ENCODE peak calls at places on chromosome 3, in nine cellular contexts. B is AG20443; C is naive thymus-derived CD8-positive, alpha-beta T cell; U is NCI-H2081; X is fibroblast of mammary gland; Y is CD4-positive, CD25-positive, alpha-beta regulatory T cell; E is uterus; M is Kasumi-1; R is Right ventricle myocardium superior. F is an unnamed sample.

GRCh38 chr3:78285032-78285728 is 1245.3 kb downstream of the ROBO2 start:
- DNase-seq in U (no peak), B (no peak), X (no peak), C (no peak), M (peak), Y (no peak), E (no peak), R (no peak), F (no peak)

GRCh38 chr3:178406206-178406605 is 130.0 kb upstream of the KCNMB2 start:
- DNase-seq in C (no peak), R (no peak), Y (no peak), X (peak), B (peak), E (no peak), M (no peak), U (no peak), F (no peak)

GRCh38 chr3:63969866-63970265 is 53.4 kb downstream of the PSMD6 start:
- DNase-seq in X (no peak), U (no peak), Y (no peak), E (no peak), R (no peak), C (no peak), M (no peak), B (no peak), F (no peak)

GRCh38 chr3:144039661-144040060 is 68.0 kb downstream of the DIPK2A start:
- DNase-seq in U (no peak), E (no peak), X (peak), Y (no peak), R (no peak), B (no peak), M (no peak), C (no peak), F (no peak)

GRCh38 chr3:97778152-97778551 is 13.6 kb downstream of the ARL6 start:
- DNase-seq in Y (no peak), E (no peak), C (no peak), B (no peak), M (no peak), X (no peak), U (no peak), R (no peak), F (no peak)

GRCh38 chr3:41932511-41932910 is 29.4 kb downstream of the ULK4 start:
- DNase-seq in M (no peak), E (no peak), C (no peak), B (no peak), R (no peak), U (no peak), Y (no peak), X (no peak), F (no peak)

GRCh38 chr3:155560594-155560993 is 184.3 kb downstream of the PLCH1 start:
- DNase-seq in M (no peak), U (no peak), Y (no peak), C (no peak), B (peak), R (no peak), X (peak), E (no peak), F (no peak)

GRCh38 chr3:113771993-113772392 is 25.2 kb downstream of the ATP6V1A start:
- DNase-seq in C (no peak), M (no peak), U (no peak), Y (no peak), X (no peak), R (no peak), B (no peak), E (no peak), F (no peak)

GRCh38 chr3:53258600-53259426 is 3.0 kb upstream of the TKT start:
- DNase-seq in C (no peak), M (no peak), E (no peak), X (no peak), R (no peak), U (no peak), Y (no peak), B (no peak), F (no peak)

GRCh38 chr3:24264748-24265158 is 229.9 kb downstream of the THRB start:
- DNase-seq in E (no peak), U (peak), R (no peak), C (no peak), B (peak), Y (no peak), M (peak), X (peak), F (no peak)

GRCh38 chr3:61936344-61936937 is 375.1 kb downstream of the PTPRG start:
- DNase-seq in C (peak), B (peak), R (no peak), Y (no peak), E (no peak), M (peak), U (no peak), X (peak), F (no peak)

GRCh38 chr3:187450791-187451190 is 82.6 kb downstream of the RTP4 start:
- DNase-seq in R (no peak), C (no peak), U (peak), X (no peak), E (no peak), M (no peak), B (no peak), Y (no peak), F (no peak)

GRCh38 chr3:127652246-127652995 is 20.3 kb upstream of the ABTB1 start:
- DNase-seq in B (peak), R (peak), Y (no peak), M (peak), X (peak), E (peak), U (peak), C (peak), F (peak)

GRCh38 chr3:15097889-15098288 is 1.1 kb downstream of the RBSN start:
- DNase-seq in C (no peak), U (no peak), Y (no peak), M (peak), E (no peak), X (no peak), B (no peak), R (no peak), F (no peak)

GRCh38 chr3:60294181-60294580 is 957.1 kb downstream of the FHIT start:
- DNase-seq in U (no peak), X (peak), M (no peak), B (peak), C (no peak), E (no peak), R (no peak), Y (no peak), F (peak)

GRCh38 chr3:47705391-47705790 is 76.3 kb downstream of the SMARCC1 start:
- DNase-seq in U (no peak), C (no peak), B (no peak), R (no peak), M (no peak), Y (no peak), E (no peak), X (peak), F (no peak)

GRCh38 chr3:59606638-59607262 is 556.9 kb upstream of the CFAP20DC start:
- DNase-seq in B (no peak), X (no peak), M (no peak), E (no peak), C (no peak), U (no peak), R (no peak), Y (no peak), F (peak)

GRCh38 chr3:56758539-56758981 is 43.2 kb downstream of the ARHGEF3 start:
- DNase-seq in U (no peak), R (no peak), M (peak), E (peak), X (peak), C (no peak), Y (peak), B (peak), F (no peak)

GRCh38 chr3:13072239-13073041 is 789 bp downstream of the IQSEC1 start:
- DNase-seq in X (no peak), U (no peak), E (no peak), M (no peak), R (peak), Y (no peak), C (no peak), B (no peak), F (peak)

GRCh38 chr3:102224171-102224570 is 210.6 kb upstream of the ZPLD1 start:
- DNase-seq in X (peak), M (peak), R (no peak), B (peak), E (peak), C (no peak), U (no peak), Y (no peak), F (no peak)

GRCh38 chr3:46847744-46848143 is 15.5 kb downstream of the MYL3 start:
- DNase-seq in B (no peak), U (no peak), X (no peak), E (no peak), Y (no peak), M (no peak), C (no peak), R (no peak), F (no peak)

GRCh38 chr3:45273681-45274515 is 47.8 kb upstream of the TMEM158 start:
- DNase-seq in M (no peak), U (no peak), Y (no peak), C (no peak), X (peak), E (no peak), R (peak), B (peak), F (no peak)

GRCh38 chr3:194251461-194251860 is 99.7 kb downstream of the CPN2 start:
- DNase-seq in M (no peak), E (no peak), C (no peak), R (no peak), Y (no peak), U (no peak), X (no peak), B (no peak), F (no peak)

GRCh38 chr3:46663611-46664135 is 29.8 kb downstream of the ALS2CL start:
- DNase-seq in U (peak), X (peak), M (peak), B (peak), Y (no peak), E (peak), C (no peak), R (no peak), F (peak)